ENCODE peak calls at places on chromosomes 6 and 20, in eight cellular contexts. K is psoas muscle, M is IMR-90, W is PC-3, S is upper lobe of right lung, U is right lobe of liver, G is left lung, O is pancreas. N is an unnamed sample.

GRCh38 chr20:53884859-53885654 is 185.3 kb downstream of the BCAS1 start:
- DNase-seq in G (no peak), K (no peak), M (no peak), W (peak; percentile 92), U (no peak), O (no peak), S (no peak), N (peak; percentile 8)

GRCh38 chr20:32476684-32477593 is 108.2 kb downstream of the NOL4L start:
- DNase-seq in W (no peak), M (no peak), U (no peak), K (peak; percentile 38), S (peak; percentile 69), G (peak; percentile 54), O (peak; percentile 35), N (no peak)

GRCh38 chr20:5877128-5877527 is 73.2 kb downstream of the TRMT6 start:
- DNase-seq in M (no peak), W (no peak), O (no peak), G (no peak), U (no peak), K (no peak), S (no peak), N (no peak)

GRCh38 chr20:7770578-7770977 is 169.7 kb downstream of the HAO1 start:
- DNase-seq in U (no peak), S (no peak), W (peak; percentile 73), K (no peak), G (no peak), O (no peak), M (no peak), N (no peak)

GRCh38 chr20:48056218-48056617 is 270.9 kb upstream of the SULF2 start:
- DNase-seq in K (no peak), M (no peak), S (no peak), O (no peak), W (peak; percentile 34), G (no peak), U (no peak), N (no peak)

GRCh38 chr6:32937230-32937633 is 3.6 kb downstream of the HLA-DMB start:
- DNase-seq in O (no peak), U (no peak), S (no peak), K (no peak), W (no peak), M (no peak), G (no peak), N (no peak)

GRCh38 chr20:63747622-63748355 is 8.2 kb downstream of the SLC2A4RG start:
- DNase-seq in S (no peak), O (no peak), U (no peak), M (no peak), G (peak; percentile 66), K (peak; percentile 46), W (no peak), N (no peak)

GRCh38 chr6:111798281-111798725 is 74.9 kb downstream of the FYN start:
- DNase-seq in S (no peak), K (no peak), O (no peak), M (no peak), U (no peak), G (no peak), W (peak; percentile 83), N (peak; percentile 26)

GRCh38 chr6:22146581-22147468 is 150.0 kb downstream of the PRL start:
- DNase-seq in O (peak; percentile 9), W (no peak), M (no peak), G (peak; percentile 75), K (peak; percentile 46), U (no peak), S (no peak), N (peak; percentile 35)

GRCh38 chr20:48463916-48464315 is 363.9 kb downstream of the PREX1 start:
- DNase-seq in U (no peak), O (no peak), M (peak; percentile 63), S (no peak), K (no peak), G (no peak), W (peak; percentile 20), N (no peak)

GRCh38 chr6:37048851-37049734 is 43.6 kb downstream of the FGD2 start:
- DNase-seq in W (peak; percentile 71), M (peak; percentile 95), K (peak; percentile 74), G (no peak), O (peak; percentile 88), S (no peak), U (no peak), N (no peak)

GRCh38 chr6:46002264-46002663 is 13.4 kb downstream of the CLIC5 start:
- DNase-seq in M (no peak), O (no peak), G (no peak), W (no peak), K (no peak), U (no peak), S (no peak), N (no peak)

GRCh38 chr20:56179051-56179450 is 69.5 kb upstream of the MC3R start:
- DNase-seq in O (no peak), W (no peak), S (no peak), G (no peak), K (no peak), M (no peak), U (no peak), N (no peak)

GRCh38 chr20:41076776-41077175 is 48.2 kb downstream of the TOP1 start:
- DNase-seq in O (no peak), U (no peak), W (no peak), G (no peak), K (no peak), M (no peak), S (no peak), N (no peak)

GRCh38 chr20:41081276-41081814 is 52.7 kb downstream of the TOP1 start:
- DNase-seq in G (no peak), K (no peak), W (no peak), O (no peak), S (no peak), M (peak; percentile 82), U (no peak), N (no peak)

GRCh38 chr20:41079066-41079465 is 50.4 kb downstream of the TOP1 start:
- DNase-seq in U (no peak), O (no peak), W (no peak), G (no peak), S (no peak), M (no peak), K (no peak), N (no peak)

GRCh38 chr20:41080866-41081265 is 52.2 kb downstream of the TOP1 start:
- DNase-seq in S (no peak), M (peak; percentile 22), W (no peak), K (no peak), O (no peak), G (no peak), U (no peak), N (no peak)

DNA sequence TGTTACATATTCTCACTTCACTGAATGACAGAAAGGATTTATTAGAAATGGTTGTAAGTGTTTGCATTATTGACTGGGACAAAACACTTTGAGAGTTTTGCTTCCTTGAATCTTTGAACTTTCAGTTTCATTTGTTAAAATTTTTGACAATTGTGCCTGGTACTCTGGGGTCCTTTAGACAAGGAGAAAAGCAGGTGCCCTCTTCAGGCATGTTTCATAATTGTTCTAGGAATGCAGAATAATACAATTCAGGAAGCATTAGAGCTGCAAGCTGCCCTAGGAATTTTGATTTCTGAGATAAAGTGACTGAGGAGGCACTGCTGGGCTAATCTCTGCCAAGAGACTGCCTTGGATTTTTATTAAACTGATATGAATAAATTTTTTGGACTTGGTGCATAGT is 49.7 kb downstream of the TOP1 start:
- DNase-seq in W (peak; percentile 71), S (no peak), U (no peak), G (no peak), M (peak; percentile 53), K (no peak), O (no peak), N (no peak)
- H3K27ac ChIP-seq in W (no peak overlapping the region), S (peak overlapping the region; percentile 20), U (no peak overlapping the region), G (no peak overlapping the region), M (no peak overlapping the region), K (no peak overlapping the region), O (peak overlapping the region; percentile 38), N (no peak overlapping the region)

GRCh38 chr6:161251345-161251744 is 22.5 kb downstream of the AGPAT4 start:
- DNase-seq in U (no peak), S (no peak), K (no peak), O (no peak), G (no peak), M (no peak), W (no peak), N (no peak)
- H3K27ac ChIP-seq in U (no peak overlapping the region), S (no peak overlapping the region), K (no peak overlapping the region), O (no peak overlapping the region), G (no peak overlapping the region), M (no peak overlapping the region), W (no peak overlapping the region), N (no peak overlapping the region)

GRCh38 chr6:83432626-83433025 is 1.8 kb upstream of the ME1 start:
- DNase-seq in K (no peak), O (no peak), G (no peak), W (peak; percentile 43), S (no peak), U (no peak), M (peak; percentile 11), N (no peak)

GRCh38 chr6:83431545-83432165 is 804 bp upstream of the ME1 start:
- DNase-seq in M (no peak), G (peak; percentile 58), U (peak; percentile 45), K (no peak), O (peak; percentile 48), S (no peak), W (peak; percentile 79), N (no peak)

GRCh38 chr6:83429269-83429668 is 1.6 kb downstream of the ME1 start:
- DNase-seq in M (no peak), G (no peak), S (no peak), K (no peak), W (peak; percentile 17), O (no peak), U (no peak), N (no peak)

GRCh38 chr6:83429857-83430605 is 820 bp downstream of the ME1 start:
- DNase-seq in S (peak; percentile 67), M (peak; percentile 40), U (no peak), W (peak; percentile 59), O (peak; percentile 20), G (no peak), K (no peak), N (peak; percentile 31)

DNA sequence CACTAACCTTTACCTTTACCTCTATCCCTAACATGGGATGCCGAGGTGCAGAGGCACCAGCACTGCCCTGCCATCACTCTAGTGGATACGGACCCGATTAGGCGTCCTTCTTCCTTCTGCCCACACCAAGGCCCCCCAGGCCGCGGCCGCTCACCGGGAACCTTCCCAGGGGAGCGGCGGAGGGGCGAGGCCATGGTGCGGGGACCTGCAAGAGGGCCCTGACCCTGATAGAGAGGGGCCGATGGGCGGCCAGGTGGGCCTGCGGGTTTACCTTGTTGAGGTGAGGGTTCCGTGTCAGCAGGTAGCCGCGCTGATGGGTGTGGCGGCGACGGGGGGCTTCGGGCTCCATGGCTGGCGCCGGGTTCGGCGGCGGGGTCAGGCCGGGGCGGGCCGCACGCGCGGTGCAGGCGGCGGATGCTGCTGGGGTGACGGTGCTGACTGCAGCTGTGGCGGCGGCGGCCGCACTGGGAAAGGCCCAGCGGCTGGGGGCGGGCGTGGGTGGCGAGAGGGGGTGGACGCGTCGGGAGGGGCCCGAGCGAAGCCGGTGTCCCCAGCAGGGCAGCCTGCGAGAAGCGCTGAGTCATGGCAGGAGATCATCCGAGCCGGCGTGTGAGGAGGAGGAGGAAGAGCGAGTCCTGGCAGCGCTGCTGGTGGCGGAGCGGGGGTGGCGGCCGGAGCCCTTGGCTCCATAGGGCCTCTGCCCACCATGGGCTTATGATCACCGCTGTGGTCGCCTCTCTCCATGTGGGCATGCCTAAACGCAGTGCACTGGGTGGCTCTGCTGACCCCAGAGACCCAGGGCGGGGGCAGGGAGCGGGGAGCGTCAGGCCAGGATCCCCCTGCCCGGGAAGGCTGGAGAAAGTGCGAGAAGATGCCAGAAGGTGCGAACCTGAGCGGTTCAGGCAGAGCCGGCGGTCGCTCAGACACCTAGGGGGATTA is at the start of gene ME1:
- DNase-seq in S (peak; percentile 94), G (peak; percentile 94), M (peak; percentile 86), W (peak; percentile 88), U (peak; percentile 84), K (peak; percentile 93), O (peak; percentile 75), N (peak; percentile 53)
- H3K27ac ChIP-seq in S (peak within 1 kb of the TSS; percentile 83), G (peak within 1 kb of the TSS; percentile 83), M (peak within 1 kb of the TSS; percentile 74), W (peak within 1 kb of the TSS; percentile 89), U (peak within 1 kb of the TSS; percentile 73), K (peak within 1 kb of the TSS; percentile 82), O (peak within 1 kb of the TSS; percentile 71), N (peak within 1 kb of the TSS; percentile 79)

GRCh38 chr6:19876672-19877071 is 39.5 kb downstream of the ID4 start:
- DNase-seq in G (no peak), K (no peak), S (no peak), W (no peak), O (no peak), U (no peak), M (no peak), N (no peak)
- H3K27ac ChIP-seq in G (no peak overlapping the region), K (no peak overlapping the region), S (no peak overlapping the region), W (no peak overlapping the region), O (no peak overlapping the region), U (no peak overlapping the region), M (no peak overlapping the region), N (peak overlapping the region; percentile 48)

N was measured in caudate nucleus.